ENCODE peak calls at places on chromosome 19, in ten cellular contexts. A is lower lobe of right lung, X is GM23338, U is tibial nerve, Y is fibroblast of pulmonary artery, D is mammary epithelial cell, C is fibroblast of lung, R is uterus, H is psoas muscle, E is PC-3. P is an unnamed sample.

GRCh38 chr19:4059931-4060620 is 6.6 kb downstream of the ZBTB7A start:
- DNase-seq in C (no peak), E (no peak), X (peak; percentile 33), H (peak; percentile 84), U (peak; percentile 51), D (peak; percentile 83), R (peak; percentile 87), Y (peak; percentile 54), A (peak; percentile 75), P (no peak)

GRCh38 chr19:44574201-44574950 is 39.0 kb upstream of the IGSF23 start:
- DNase-seq in H (no peak), A (no peak), D (no peak), Y (no peak), E (peak; percentile 7), X (no peak), C (no peak), R (no peak), U (no peak), P (no peak)

GRCh38 chr19:31313291-31314030 is 35.8 kb downstream of the TSHZ3 start:
- DNase-seq in A (no peak), E (no peak), D (no peak), Y (no peak), U (no peak), R (no peak), X (no peak), H (no peak), C (no peak), P (no peak)

GRCh38 chr19:46296722-46297431 is at the start of gene HIF3A:
- DNase-seq in C (peak; percentile 80), H (no peak), R (peak; percentile 75), E (no peak), Y (peak; percentile 73), A (peak; percentile 79), X (peak; percentile 99), U (peak; percentile 58), D (no peak), P (peak; percentile 80)

GRCh38 chr19:32361574-32362317 is 16.3 kb downstream of the ZNF507 start:
- DNase-seq in A (no peak), C (no peak), X (no peak), H (no peak), D (no peak), U (no peak), E (no peak), R (no peak), Y (no peak), P (no peak)

GRCh38 chr19:38939957-38940356 is 9.2 kb downstream of the MRPS12 start:
- DNase-seq in X (no peak), H (no peak), R (no peak), A (no peak), Y (no peak), U (no peak), E (no peak), D (no peak), C (no peak), P (no peak)

GRCh38 chr19:50205681-50206138 is 2.3 kb downstream of the MYH14 start:
- DNase-seq in A (peak; percentile 83), D (no peak), Y (no peak), R (no peak), X (peak; percentile 72), C (no peak), H (no peak), E (no peak), U (no peak), P (no peak)

GRCh38 chr19:42634409-42635232 is 39.9 kb upstream of the CEACAM8 start:
- DNase-seq in H (no peak), E (peak; percentile 65), A (no peak), U (peak; percentile 22), X (peak; percentile 83), C (peak; percentile 9), D (peak; percentile 34), Y (peak; percentile 41), R (no peak), P (peak; percentile 57)

GRCh38 chr19:48510421-48511268 is 990 bp downstream of the LMTK3 start:
- DNase-seq in X (peak; percentile 92), D (no peak), U (peak; percentile 76), E (peak; percentile 57), A (peak; percentile 71), R (peak; percentile 62), Y (peak; percentile 53), H (peak; percentile 67), C (peak; percentile 52), P (peak; percentile 61)

GRCh38 chr19:8304841-8305621 is 3.1 kb downstream of the CD320 start:
- DNase-seq in U (peak; percentile 4), R (peak; percentile 19), A (peak; percentile 47), Y (no peak), D (no peak), C (no peak), H (no peak), X (peak; percentile 94), E (no peak), P (no peak)

GRCh38 chr19:928471-929259 is 2.8 kb downstream of the ARID3A start:
- DNase-seq in U (no peak), E (no peak), Y (peak; percentile 25), X (no peak), R (no peak), H (no peak), A (peak; percentile 74), D (no peak), C (no peak), P (peak; percentile 78)

GRCh38 chr19:33690461-33691427 is 69.0 kb downstream of the CHST8 start:
- DNase-seq in D (peak; percentile 5), U (no peak), C (no peak), X (no peak), R (no peak), E (peak; percentile 3), H (no peak), A (no peak), Y (no peak), P (no peak)

GRCh38 chr19:7832781-7833180 is 2.8 kb downstream of the EVI5L start:
- DNase-seq in A (no peak), R (no peak), C (no peak), H (no peak), X (no peak), U (no peak), Y (peak; percentile 30), E (no peak), D (no peak), P (no peak)

GRCh38 chr19:9009935-9010651 is at the start of gene MUC16:
- DNase-seq in X (peak; percentile 31), D (peak; percentile 5), H (no peak), Y (no peak), E (peak; percentile 60), R (no peak), C (no peak), A (no peak), U (no peak), P (no peak)

GRCh38 chr19:50457300-50457699 is 19.0 kb upstream of the EMC10 start:
- DNase-seq in A (no peak), E (no peak), D (no peak), U (no peak), C (no peak), X (no peak), R (no peak), H (no peak), Y (no peak), P (no peak)

GRCh38 chr19:12745166-12745897 is 6.3 kb upstream of the BEST2 start:
- DNase-seq in H (no peak), E (no peak), R (no peak), Y (no peak), X (no peak), A (no peak), D (no peak), C (no peak), U (no peak), P (peak; percentile 98)

GRCh38 chr19:10116866-10117616 is 2.7 kb downstream of the EIF3G start:
- DNase-seq in H (no peak), D (no peak), X (no peak), R (no peak), C (no peak), E (no peak), A (no peak), U (no peak), Y (no peak), P (no peak)

GRCh38 chr19:3970808-3971598 is at the start of gene DAPK3:
- DNase-seq in X (peak; percentile 99), R (peak; percentile 98), A (peak; percentile 97), C (peak; percentile 97), Y (peak; percentile 98), D (peak; percentile 99), U (peak; percentile 94), H (peak; percentile 97), E (peak; percentile 95), P (peak; percentile 99)

GRCh38 chr19:14073232-14073924 is 792 bp downstream of the MISP3 start:
- DNase-seq in C (peak; percentile 78), A (peak; percentile 88), U (peak; percentile 39), D (peak; percentile 74), E (peak; percentile 80), X (peak; percentile 74), Y (peak; percentile 82), H (peak; percentile 83), R (peak; percentile 51), P (peak; percentile 83)
- TF ChIP-seq CTCF in C (peak; percentile 13), A (peak; percentile 29), U (peak; percentile 99), D (peak; percentile 38), E (peak; percentile 27), X (no peak), Y (peak; percentile 5), H (peak; percentile 75), R (no peak), P (peak; percentile 9)

GRCh38 chr19:21143428-21143827 is 1.6 kb downstream of the ZNF431 start:
- DNase-seq in D (no peak), E (no peak), C (no peak), A (no peak), X (no peak), R (no peak), H (no peak), U (no peak), Y (no peak), P (no peak)
- H3K4me3 ChIP-seq in D (no peak overlapping the region), E (peak overlapping the region; percentile 90), C (no peak overlapping the region), A (no peak overlapping the region), X (peak overlapping the region; percentile 85), R (no peak overlapping the region), H (no peak overlapping the region), U (no peak overlapping the region), Y (no peak overlapping the region), P (no peak overlapping the region)

DNA sequence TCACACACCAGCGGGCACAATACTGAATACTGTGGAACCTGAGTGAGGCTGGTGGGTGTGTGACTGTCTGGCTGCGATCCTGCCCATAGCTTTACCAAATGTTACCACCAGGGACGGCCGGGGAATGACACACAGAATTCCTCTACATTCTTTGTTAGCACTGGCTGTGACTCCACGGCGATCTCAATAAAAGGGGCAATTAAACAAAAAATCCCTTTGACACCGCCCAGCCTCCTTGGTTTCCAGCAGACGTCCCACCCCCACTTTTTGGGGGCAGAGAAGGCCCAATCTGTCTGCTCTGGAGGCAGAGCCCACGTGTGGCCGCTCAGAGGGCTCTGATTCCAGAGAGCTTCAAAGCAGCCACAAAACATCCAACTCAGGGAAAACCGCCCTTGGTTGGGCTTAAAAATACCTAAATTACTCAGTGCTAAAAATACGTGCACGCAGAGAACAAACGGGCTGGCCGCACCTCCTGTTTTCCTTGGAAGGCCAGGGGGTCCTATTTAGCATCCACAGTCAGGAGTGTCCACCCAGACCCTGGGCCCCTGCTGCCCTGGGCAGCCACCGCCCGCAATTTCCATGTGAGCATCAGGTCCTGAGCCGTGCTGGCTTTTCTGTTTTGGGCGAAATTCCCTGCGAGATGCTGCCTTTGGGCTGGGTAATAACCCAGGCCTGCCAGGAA is 47.8 kb downstream of the GADD45B start:
- DNase-seq in X (peak; percentile 60), U (no peak), C (no peak), R (no peak), A (no peak), E (no peak), D (no peak), H (no peak), Y (peak; percentile 57), P (peak; percentile 68)
- TF ChIP-seq CTCF in X (peak; percentile 18), U (no peak), C (peak; percentile 36), R (no peak), A (no peak), E (no peak), D (peak; percentile 29), H (no peak), Y (peak; percentile 48), P (peak; percentile 52)

GRCh38 chr19:5335593-5335992 is 5.0 kb downstream of the PTPRS start:
- DNase-seq in A (no peak), U (no peak), E (no peak), R (no peak), H (no peak), D (no peak), C (no peak), X (no peak), Y (no peak), P (no peak)
- H3K4me3 ChIP-seq in A (no peak overlapping the region), U (no peak overlapping the region), E (no peak overlapping the region), R (no peak overlapping the region), H (no peak overlapping the region), D (no peak overlapping the region), C (no peak overlapping the region), X (no peak overlapping the region), Y (no peak overlapping the region), P (no peak overlapping the region)